ENCODE peak calls at places on chromosomes 5 and 9, in five cellular contexts. W is endothelial cell of umbilical vein, A is Panc1, R is HCT116, F is prostate gland. I is an unnamed sample.

GRCh38 chr5:157180374-157181264 is at the start of gene ITK:
- DNase-seq in F (no peak), W (no peak), R (no peak), A (no peak), I (no peak)

GRCh38 chr5:69313428-69313827 is 19.2 kb downstream of the CCDC125 start:
- DNase-seq in F (no peak), R (no peak), A (no peak), W (no peak), I (no peak)

GRCh38 chr5:92581249-92581648 is 999.8 kb downstream of the NR2F1-AS1 start:
- DNase-seq in A (no peak), R (no peak), W (no peak), F (no peak), I (no peak)

GRCh38 chr9:124783830-124784229 is 6.9 kb downstream of the OLFML2A start:
- DNase-seq in F (no peak), A (no peak), W (no peak), R (no peak), I (no peak)

GRCh38 chr5:145841299-145841698 is 6.2 kb upstream of the PRELID2 start:
- DNase-seq in R (no peak), F (no peak), W (no peak), A (no peak), I (no peak)

GRCh38 chr5:92795633-92796032 is 785.4 kb downstream of the NR2F1-AS1 start:
- DNase-seq in A (no peak), W (no peak), R (no peak), F (no peak), I (peak; percentile 28)

GRCh38 chr5:43631182-43631910 is 28.4 kb downstream of the NNT start:
- DNase-seq in R (peak; percentile 69), W (peak; percentile 72), A (peak; percentile 25), F (peak; percentile 34), I (peak; percentile 98)

GRCh38 chr9:72982161-72982799 is 29.4 kb upstream of the ALDH1A1 start:
- DNase-seq in A (no peak), R (no peak), W (no peak), F (no peak), I (no peak)

GRCh38 chr5:17157916-17158529 is 59.4 kb upstream of the BASP1 start:
- DNase-seq in F (no peak), W (peak; percentile 69), A (no peak), R (no peak), I (no peak)

GRCh38 chr5:39102684-39103155 is 28.5 kb upstream of the RICTOR start:
- DNase-seq in F (no peak), A (peak; percentile 90), R (no peak), W (no peak), I (no peak)

GRCh38 chr9:133130721-133131244 is 9.7 kb upstream of the RALGDS start:
- DNase-seq in A (no peak), W (no peak), F (no peak), R (no peak), I (no peak)

GRCh38 chr9:90894956-90895687 is 93.5 kb downstream of the SYK start:
- DNase-seq in R (no peak), F (peak; percentile 53), W (peak; percentile 9), A (no peak), I (peak; percentile 49)

GRCh38 chr5:57448751-57449150 is 33.9 kb downstream of the ACTBL2 start:
- DNase-seq in R (no peak), F (no peak), W (peak; percentile 49), A (no peak), I (no peak)

GRCh38 chr5:149452665-149453617 is 73.8 kb upstream of the IL17B start:
- DNase-seq in A (no peak), W (peak; percentile 92), F (no peak), R (no peak), I (peak; percentile 44)

GRCh38 chr5:14204785-14205321 is 61.7 kb downstream of the TRIO start:
- DNase-seq in A (no peak), F (peak; percentile 49), W (peak; percentile 93), R (no peak), I (peak; percentile 46)

GRCh38 chr5:76180817-76181805 is 97.9 kb downstream of the SV2C start:
- DNase-seq in W (no peak), R (no peak), F (no peak), A (no peak), I (no peak)

GRCh38 chr5:177402271-177403043 is 2.0 kb upstream of the PFN3 start:
- DNase-seq in A (no peak), F (peak; percentile 77), W (no peak), R (peak; percentile 82), I (peak; percentile 97)

GRCh38 chr9:124394167-124394566 is 21.1 kb downstream of the PSMB7 start:
- DNase-seq in W (no peak), R (no peak), A (no peak), F (no peak), I (no peak)

GRCh38 chr5:59021286-59021673 is 438.4 kb downstream of the RAB3C start:
- DNase-seq in A (no peak), R (no peak), F (no peak), W (no peak), I (no peak)

GRCh38 chr5:773517-774264 is 10.8 kb downstream of the ZDHHC11B start:
- DNase-seq in W (no peak), R (no peak), A (no peak), F (no peak), I (no peak)

GRCh38 chr5:44390332-44390731 is 1.1 kb upstream of the FGF10 start:
- DNase-seq in A (no peak), F (no peak), R (no peak), W (no peak), I (no peak)

GRCh38 chr5:53464722-53465121 is 15.7 kb upstream of the FST start:
- DNase-seq in W (no peak), R (no peak), A (no peak), F (no peak), I (no peak)

GRCh38 chr5:173191561-173191960 is 43.4 kb downstream of the NKX2-5 start:
- DNase-seq in R (no peak), F (no peak), W (no peak), A (no peak), I (no peak)

GRCh38 chr5:160045004-160045403 is 36.1 kb downstream of the TTC1 start:
- DNase-seq in R (no peak), F (no peak), A (no peak), W (peak; percentile 28), I (peak; percentile 72)

GRCh38 chr5:140109818-140110733 is 3.8 kb upstream of the PURA start:
- DNase-seq in W (no peak), F (no peak), A (no peak), R (no peak), I (no peak)

GRCh38 chr9:98006127-98006796 is 23.1 kb downstream of the ANP32B start:
- DNase-seq in F (no peak), R (no peak), A (no peak), W (no peak), I (no peak)
- TF ChIP-seq POLR2AphosphoS5 in F (no peak), R (no peak), A (no peak), W (no peak), I (no peak)

DNA sequence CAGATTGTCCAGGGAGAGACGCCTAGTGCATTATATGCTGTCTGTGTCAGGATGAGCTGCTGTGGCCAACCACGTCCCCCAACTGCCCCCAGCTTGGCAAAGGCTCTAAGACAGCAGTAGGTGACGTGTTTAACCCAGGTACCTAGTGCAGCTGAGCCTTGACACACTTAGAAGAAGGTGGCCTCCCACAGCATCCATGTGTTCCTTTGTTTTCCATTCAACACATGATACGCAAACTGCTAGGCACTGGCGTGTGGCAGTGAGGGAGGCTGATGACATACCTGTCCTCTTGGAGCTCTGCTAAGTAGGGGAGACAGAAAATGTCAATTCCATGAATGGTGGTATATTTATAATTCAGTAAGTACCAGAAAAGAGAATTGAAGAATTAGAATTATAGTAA is 291.7 kb downstream of the NR3C1 start:
- DNase-seq in F (no peak), W (no peak), A (no peak), R (no peak), I (no peak)
- TF ChIP-seq POLR2AphosphoS5 in F (no peak), W (no peak), A (no peak), R (no peak), I (no peak)

DNA sequence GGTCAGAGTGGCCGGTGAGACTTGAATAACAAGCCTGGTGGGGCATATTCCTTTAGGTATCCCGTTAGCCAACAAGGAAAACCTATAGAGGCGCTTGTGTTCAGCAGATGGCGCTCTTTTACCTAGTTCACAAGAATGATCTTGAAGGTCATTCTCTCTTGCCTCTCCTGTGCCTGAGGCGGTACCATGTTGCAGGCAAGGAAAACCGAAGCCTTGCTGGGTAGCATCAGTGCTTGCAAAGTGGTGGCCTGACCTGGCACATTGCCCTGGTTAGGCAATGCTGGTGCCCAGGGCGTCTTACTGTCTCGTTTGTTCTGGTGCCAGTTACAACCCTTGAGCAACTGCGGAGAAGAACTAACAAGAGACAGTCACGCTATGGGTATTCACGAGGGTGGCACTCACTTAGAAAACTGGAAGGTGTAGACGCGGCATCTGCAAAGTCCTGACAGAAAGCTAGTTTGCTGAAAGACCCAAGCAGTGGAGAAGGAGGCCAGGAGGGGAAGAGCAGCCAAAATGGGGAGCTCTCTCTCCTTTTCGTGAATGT is 56.7 kb downstream of the AOPEP start:
- DNase-seq in W (peak; percentile 81), A (peak; percentile 64), R (peak; percentile 69), F (peak; percentile 96), I (peak; percentile 95)
- TF ChIP-seq POLR2AphosphoS5 in W (no peak), A (peak; percentile 66), R (peak; percentile 21), F (peak; percentile 90), I (no peak)

GRCh38 chr9:129095908-129096307 is 14.7 kb downstream of the CRAT start:
- DNase-seq in F (no peak), W (no peak), R (no peak), A (no peak), I (no peak)

GRCh38 chr9:129101279-129101678 is 9.3 kb downstream of the CRAT start:
- DNase-seq in A (no peak), F (no peak), W (no peak), R (no peak), I (no peak)

GRCh38 chr9:129100383-129101169 is 10.0 kb downstream of the CRAT start:
- DNase-seq in R (no peak), F (no peak), W (no peak), A (no peak), I (peak; percentile 47)

GRCh38 chr9:129097671-129098306 is 12.8 kb downstream of the CRAT start:
- DNase-seq in W (no peak), R (no peak), A (no peak), F (no peak), I (no peak)

DNA sequence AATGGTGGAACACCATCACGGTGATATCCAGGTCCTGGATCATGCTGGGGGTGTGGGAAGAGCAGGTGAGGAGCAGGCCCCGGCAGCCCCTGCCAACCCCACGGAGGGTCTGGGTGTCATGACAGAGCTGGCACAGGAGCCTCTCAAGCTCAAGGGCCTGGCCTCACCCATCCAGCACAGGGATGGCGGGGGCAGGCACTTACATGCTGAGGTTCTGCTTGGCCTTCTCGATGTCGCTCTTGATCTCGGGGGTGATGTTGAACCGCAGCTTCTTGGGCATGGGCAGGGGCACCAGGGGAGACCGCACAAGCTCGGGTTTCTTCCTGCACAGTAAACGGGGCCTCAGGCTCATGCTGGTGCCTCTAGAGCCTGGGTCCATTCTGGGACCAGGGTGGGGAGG is 12.3 kb downstream of the CRAT start:
- DNase-seq in W (no peak), F (no peak), A (no peak), R (no peak), I (no peak)
- TF ChIP-seq POLR2AphosphoS5 in W (no peak), F (no peak), A (no peak), R (no peak), I (no peak)

GRCh38 chr5:56176155-56176798 is 56.9 kb downstream of the ANKRD55 start:
- DNase-seq in W (no peak), R (no peak), F (no peak), A (no peak), I (no peak)
- TF ChIP-seq POLR2AphosphoS5 in W (no peak), R (no peak), F (no peak), A (no peak), I (no peak)

GRCh38 chr5:32489791-32490581 is 45.4 kb upstream of the ZFR start:
- DNase-seq in W (peak; percentile 73), R (peak; percentile 65), A (peak; percentile 43), F (peak; percentile 63), I (peak; percentile 91)
- TF ChIP-seq POLR2AphosphoS5 in W (no peak), R (no peak), A (no peak), F (peak; percentile 55), I (no peak)

I was measured in GM23338.